ENCODE peak calls at places on chromosomes 1 and 21, in eight cellular contexts. L, F, N, A, Q, Z, D and J are unnamed samples.

GRCh38 chr1:239126881-239127280 is 259.5 kb upstream of the CHRM3 start:
- DNase-seq in L (no peak), A (no peak), Q (no peak), D (no peak), F (peak; percentile 47), N (no peak), Z (no peak), J (no peak)

GRCh38 chr21:44267655-44268142 is 6.0 kb upstream of the DNMT3L start:
- DNase-seq in D (peak; percentile 5), N (no peak), A (no peak), L (peak; percentile 15), Z (no peak), Q (peak; percentile 26), F (no peak), J (no peak)

GRCh38 chr1:12174789-12175455 is 8.1 kb downstream of the TNFRSF1B start:
- DNase-seq in L (no peak), D (no peak), Q (no peak), N (no peak), A (peak; percentile 70), F (no peak), Z (no peak), J (no peak)

GRCh38 chr1:204171751-204172178 is 5.6 kb upstream of the REN start:
- DNase-seq in A (no peak), Q (no peak), F (peak; percentile 79), N (no peak), D (no peak), L (no peak), Z (no peak), J (no peak)

GRCh38 chr1:205505076-205505729 is 734 bp downstream of the CDK18 start:
- DNase-seq in N (no peak), A (no peak), D (no peak), Q (no peak), F (no peak), L (no peak), Z (no peak), J (no peak)

GRCh38 chr21:41967708-41968107 is 13.9 kb upstream of the C2CD2 start:
- DNase-seq in L (no peak), D (no peak), N (no peak), Q (no peak), F (no peak), Z (no peak), A (peak; percentile 38), J (no peak)

GRCh38 chr1:109447524-109447923 is 18.8 kb upstream of the SYPL2 start:
- DNase-seq in Z (no peak), N (no peak), L (no peak), F (no peak), A (no peak), Q (no peak), D (no peak), J (no peak)

GRCh38 chr1:17276568-17276967 is 27.7 kb downstream of the PADI3 start:
- DNase-seq in A (no peak), D (no peak), Z (no peak), F (peak; percentile 79), N (no peak), L (no peak), Q (no peak), J (no peak)

GRCh38 chr1:50697440-50698421 is 262.3 kb downstream of the FAF1 start:
- DNase-seq in L (no peak), A (no peak), Q (no peak), Z (no peak), F (peak; percentile 81), D (no peak), N (no peak), J (no peak)

GRCh38 chr1:230633469-230633868 is 8.8 kb upstream of the COG2 start:
- DNase-seq in A (no peak), N (no peak), Z (no peak), D (no peak), Q (no peak), L (no peak), F (no peak), J (no peak)

GRCh38 chr1:156801409-156802121 is 15.1 kb downstream of the SH2D2A start:
- DNase-seq in L (no peak), Q (no peak), D (no peak), N (no peak), F (peak; percentile 90), A (no peak), Z (no peak), J (no peak)

DNA sequence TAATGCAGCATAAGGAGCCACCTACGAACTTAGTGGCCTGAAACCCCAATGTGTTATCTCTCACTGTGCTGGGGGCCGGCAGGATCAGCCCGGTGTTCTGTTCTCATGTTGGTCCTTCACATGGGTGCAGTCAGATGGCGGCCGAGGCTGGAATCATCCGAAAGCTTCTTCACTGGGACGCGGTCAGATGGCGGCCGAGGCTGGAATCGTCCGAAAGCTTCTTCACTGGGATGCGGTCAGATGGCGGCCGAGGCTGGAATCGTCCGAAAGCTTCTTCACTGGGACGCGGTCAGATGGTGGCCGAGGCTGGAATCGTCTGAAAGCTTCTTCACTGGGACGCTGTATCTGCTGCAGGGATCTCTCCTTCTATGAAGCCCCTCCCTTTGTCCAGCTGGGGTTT is 12.6 kb upstream of the PCBP3 start:
- DNase-seq in F (no peak), L (no peak), A (no peak), Z (no peak), N (no peak), D (no peak), Q (no peak), J (no peak)
- H3K9me3 ChIP-seq in F (no peaks in the 10 kb centered on the region), L (no peaks in the 10 kb centered on the region), A (no peaks in the 10 kb centered on the region), Z (no peaks in the 10 kb centered on the region), N (no peaks in the 10 kb centered on the region), D (no peaks in the 10 kb centered on the region), Q (no peaks in the 10 kb centered on the region), J (no peaks in the 10 kb centered on the region)

GRCh38 chr1:61111084-61112050 is 29.0 kb downstream of the NFIA start:
- DNase-seq in Z (no peak), N (no peak), F (no peak), A (no peak), L (no peak), Q (no peak), D (no peak), J (no peak)

GRCh38 chr1:61116421-61116820 is 34.1 kb downstream of the NFIA start:
- DNase-seq in D (no peak), N (no peak), L (no peak), F (no peak), Z (no peak), Q (no peak), A (no peak), J (no peak)

GRCh38 chr1:61115436-61115835 is 33.1 kb downstream of the NFIA start:
- DNase-seq in A (no peak), Z (no peak), D (no peak), N (no peak), F (no peak), Q (no peak), L (no peak), J (no peak)

GRCh38 chr1:61117283-61117682 is 34.9 kb downstream of the NFIA start:
- DNase-seq in Z (no peak), A (no peak), L (no peak), Q (no peak), F (no peak), N (no peak), D (no peak), J (no peak)

DNA sequence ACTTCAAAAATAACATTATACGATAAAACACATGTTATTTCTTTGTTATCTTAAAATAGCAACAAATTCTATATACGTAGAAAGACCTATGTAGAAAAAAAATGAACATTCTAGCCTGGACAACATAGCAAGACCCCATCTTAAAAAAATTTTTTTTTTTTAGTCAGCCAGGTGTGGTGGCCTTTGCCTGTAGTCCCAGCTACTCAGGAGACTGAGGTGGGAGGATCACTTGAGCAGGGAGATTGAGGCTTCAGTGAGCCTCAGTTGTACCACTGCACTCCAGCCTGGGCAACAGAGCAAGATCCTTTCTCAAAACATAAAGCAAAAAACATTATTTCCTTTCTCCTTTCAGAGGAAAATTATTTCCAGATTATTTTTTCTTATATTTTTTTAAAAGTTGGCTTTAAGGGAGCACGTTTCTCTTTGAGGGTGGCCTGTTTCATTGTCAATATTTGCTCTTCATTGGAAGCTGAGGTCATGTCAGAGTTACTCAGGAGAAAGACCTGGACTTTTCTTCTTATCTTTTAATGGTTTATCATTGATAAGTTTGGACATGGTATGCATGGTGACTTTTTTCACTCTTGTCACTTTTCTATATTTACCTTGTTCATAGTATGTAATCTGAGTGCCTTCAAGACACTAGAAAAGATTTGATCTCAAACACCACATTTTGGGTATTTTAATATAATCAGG is 32.0 kb downstream of the NFIA start:
- DNase-seq in N (no peak), L (no peak), D (no peak), F (no peak), A (no peak), Q (no peak), Z (no peak), J (no peak)
- H3K9me3 ChIP-seq in N (no peaks in the 10 kb centered on the region), L (no peaks in the 10 kb centered on the region), D (no peaks in the 10 kb centered on the region), F (no peaks in the 10 kb centered on the region), A (no peaks in the 10 kb centered on the region), Q (no peaks in the 10 kb centered on the region), Z (no peaks in the 10 kb centered on the region), J (no peaks in the 10 kb centered on the region)

GRCh38 chr1:154954541-154954940 is 1.4 kb downstream of the PBXIP1 start:
- DNase-seq in Q (no peak), D (no peak), Z (no peak), F (no peak), L (no peak), A (no peak), N (no peak), J (no peak)

GRCh38 chr1:154951901-154952657 is 3.8 kb downstream of the PBXIP1 start:
- DNase-seq in Q (peak; percentile 70), F (no peak), A (no peak), N (no peak), D (no peak), L (peak; percentile 73), Z (no peak), J (peak; percentile 71)

GRCh38 chr1:154955039-154955717 is 721 bp downstream of the PBXIP1 start:
- DNase-seq in L (peak; percentile 96), A (no peak), F (peak; percentile 79), Q (peak; percentile 96), N (peak; percentile 84), Z (no peak), D (no peak), J (peak; percentile 79)

GRCh38 chr1:154953611-154954038 is 2.3 kb downstream of the PBXIP1 start:
- DNase-seq in A (no peak), F (no peak), D (no peak), N (no peak), Q (no peak), L (no peak), Z (no peak), J (no peak)

DNA sequence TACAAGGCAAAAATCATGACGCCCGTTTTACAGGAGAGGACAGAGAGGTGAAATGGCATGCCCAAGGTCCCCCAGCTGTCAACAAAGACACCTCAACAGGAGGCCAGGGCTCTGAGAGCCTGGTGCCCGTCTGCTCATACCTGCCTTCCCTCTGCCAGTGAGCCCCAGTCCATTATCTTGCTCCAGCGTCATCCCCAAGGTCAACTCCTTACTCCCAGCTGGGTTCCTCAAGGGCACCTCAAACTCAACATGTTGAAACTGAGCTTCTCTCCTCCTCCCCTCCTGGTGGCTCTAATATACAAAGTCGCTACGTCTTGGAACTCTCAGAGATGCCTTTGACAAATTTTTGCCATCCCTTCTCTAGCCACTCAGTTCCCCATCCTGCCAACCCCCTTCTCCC is 3.2 kb downstream of the PBXIP1 start:
- DNase-seq in D (no peak), L (no peak), Q (no peak), F (no peak), A (no peak), Z (no peak), N (no peak), J (no peak)
- H3K9me3 ChIP-seq in D (no peaks in the 10 kb centered on the region), L (no peaks in the 10 kb centered on the region), Q (no peaks in the 10 kb centered on the region), F (no peaks in the 10 kb centered on the region), A (no peaks in the 10 kb centered on the region), Z (no peaks in the 10 kb centered on the region), N (no peaks in the 10 kb centered on the region), J (no peaks in the 10 kb centered on the region)

GRCh38 chr1:152739841-152740240 is 18.0 kb upstream of the KPRP start:
- DNase-seq in A (no peak), D (no peak), Z (no peak), N (no peak), L (no peak), F (no peak), Q (no peak), J (no peak)

GRCh38 chr1:152735648-152736047 is 22.2 kb upstream of the KPRP start:
- DNase-seq in F (no peak), N (no peak), Q (no peak), D (no peak), A (no peak), L (no peak), Z (no peak), J (no peak)
- H3K9me3 ChIP-seq in F (no peaks in the 10 kb centered on the region), N (no peaks in the 10 kb centered on the region), Q (no peaks in the 10 kb centered on the region), D (no peaks in the 10 kb centered on the region), A (no peaks in the 10 kb centered on the region), L (no peaks in the 10 kb centered on the region), Z (no peaks in the 10 kb centered on the region), J (no peaks in the 10 kb centered on the region)